ENCODE peak calls at places on chromosomes 16 and 17, in four cellular contexts. A, L, Q and S are unnamed samples.

GRCh38 chr16:24848065-24848464 is 2.3 kb downstream of the SLC5A11 start:
- DNase-seq in A (no peak), L (no peak), Q (peak; percentile 20), S (no peak)

GRCh38 chr16:21598676-21599157 is 660 bp upstream of the METTL9 start:
- DNase-seq in A (no peak), L (peak; percentile 42), Q (no peak), S (no peak)

GRCh38 chr16:19188406-19188805 is 20.4 kb downstream of the SYT17 start:
- DNase-seq in A (no peak), L (no peak), Q (no peak), S (no peak)

GRCh38 chr17:7842380-7842949 is 8.4 kb downstream of the KDM6B start:
- DNase-seq in A (no peak), L (no peak), Q (peak; percentile 85), S (peak; percentile 91)

GRCh38 chr16:70582280-70582978 is 58.8 kb downstream of the SF3B3 start:
- DNase-seq in A (no peak), L (peak; percentile 45), Q (no peak), S (no peak)

GRCh38 chr17:72838068-72838467 is 254.4 kb downstream of the SLC39A11 start:
- DNase-seq in A (no peak), L (no peak), Q (no peak), S (no peak)

GRCh38 chr16:49441366-49441780 is 67.8 kb downstream of the C16orf78 start:
- DNase-seq in A (no peak), L (peak; percentile 79), Q (no peak), S (no peak)

GRCh38 chr17:4558311-4558972 is 1.9 kb downstream of the GGT6 start:
- DNase-seq in A (no peak), L (no peak), Q (no peak), S (no peak)

GRCh38 chr17:1709403-1709891 is 730 bp downstream of the TLCD2 start:
- DNase-seq in A (no peak), L (peak; percentile 35), Q (no peak), S (no peak)

GRCh38 chr17:12536472-12536871 is 129.2 kb upstream of the MYOCD start:
- DNase-seq in A (no peak), L (no peak), Q (no peak), S (no peak)

GRCh38 chr16:89845417-89845816 is 17.1 kb downstream of the SPIRE2 start:
- DNase-seq in A (no peak), L (no peak), Q (no peak), S (no peak)

GRCh38 chr16:68264128-68265077 is at the start of gene SLC7A6:
- DNase-seq in A (no peak), L (peak; percentile 81), Q (peak; percentile 85), S (peak; percentile 88)

GRCh38 chr17:46766493-46767491 is 51.7 kb downstream of the WNT3 start:
- DNase-seq in A (no peak), L (no peak), Q (no peak), S (peak; percentile 65)

GRCh38 chr17:72110231-72110952 is 10.4 kb upstream of the SOX9 start:
- DNase-seq in A (no peak), L (peak; percentile 35), Q (no peak), S (no peak)

GRCh38 chr16:67930191-67930590 is 1.5 kb downstream of the CTRL start:
- DNase-seq in A (no peak), L (no peak), Q (peak; percentile 61), S (peak; percentile 59)

GRCh38 chr16:57089406-57089805 is 3.0 kb upstream of the CPNE2 start:
- DNase-seq in A (no peak), L (no peak), Q (no peak), S (no peak)

GRCh38 chr17:41651625-41652460 is 27.5 kb upstream of the KRT17 start:
- DNase-seq in A (no peak), L (no peak), Q (peak; percentile 75), S (no peak)

GRCh38 chr17:3602499-3602898 is 6.7 kb downstream of the TRPV1 start:
- DNase-seq in A (peak; percentile 15), L (peak; percentile 94), Q (no peak), S (no peak)

GRCh38 chr17:45729284-45729907 is 54.7 kb upstream of the CRHR1 start:
- DNase-seq in A (no peak), L (no peak), Q (no peak), S (no peak)

GRCh38 chr17:1764274-1764673 is 2.4 kb downstream of the SERPINF1 start:
- DNase-seq in A (no peak), L (no peak), Q (peak; percentile 93), S (peak; percentile 90)

GRCh38 chr16:87560428-87561199 is 41.7 kb upstream of the JPH3 start:
- DNase-seq in A (no peak), L (peak; percentile 93), Q (no peak), S (peak; percentile 86)

GRCh38 chr17:45224671-45225050 is 3.0 kb downstream of the FMNL1 start:
- DNase-seq in A (no peak), L (no peak), Q (no peak), S (no peak)

GRCh38 chr17:52158450-52159042 is at the start of gene CA10:
- DNase-seq in A (no peak), L (peak; percentile 91), Q (no peak), S (no peak)

GRCh38 chr16:29011112-29011511 is 26.3 kb downstream of the LAT start:
- DNase-seq in A (no peak), L (peak; percentile 78), Q (no peak), S (no peak)

GRCh38 chr17:65018612-65019290 is 37.8 kb downstream of the GNA13 start:
- DNase-seq in A (no peak), L (no peak), Q (no peak), S (no peak)

GRCh38 chr17:69356625-69357024 is 29.7 kb upstream of the ABCA5 start:
- DNase-seq in A (no peak), L (no peak), Q (no peak), S (no peak)

GRCh38 chr16:56710181-56710737 is 19.7 kb upstream of the NUP93 start:
- DNase-seq in A (no peak), L (no peak), Q (no peak), S (no peak)

GRCh38 chr16:24858219-24859041 is 12.7 kb downstream of the SLC5A11 start:
- DNase-seq in A (no peak), L (peak; percentile 84), Q (peak; percentile 53), S (no peak)

GRCh38 chr16:89175280-89176146 is 4.0 kb downstream of the CDH15 start:
- DNase-seq in A (no peak), L (no peak), Q (no peak), S (no peak)

GRCh38 chr16:47142469-47143328 is 1.0 kb downstream of the NETO2 start:
- DNase-seq in A (no peak), L (peak; percentile 28), Q (no peak), S (no peak)

GRCh38 chr17:9484789-9485188 is 90.8 kb downstream of the STX8 start:
- DNase-seq in A (no peak), L (no peak), Q (no peak), S (no peak)

GRCh38 chr16:55569025-55569424 is 2.5 kb downstream of the CAPNS2 start:
- DNase-seq in A (no peak), L (no peak), Q (peak; percentile 30), S (no peak)

GRCh38 chr16:31131841-31132271 is 3.7 kb downstream of the PRSS8 start:
- DNase-seq in A (no peak), L (no peak), Q (no peak), S (no peak)

GRCh38 chr17:50177476-50177875 is 11.7 kb downstream of the SGCA start:
- DNase-seq in A (no peak), L (no peak), Q (no peak), S (no peak)

GRCh38 chr17:50176559-50177471 is 11.0 kb downstream of the SGCA start:
- DNase-seq in A (no peak), L (no peak), Q (no peak), S (no peak)

GRCh38 chr17:50180593-50180992 is 14.8 kb downstream of the SGCA start:
- DNase-seq in A (no peak), L (no peak), Q (no peak), S (no peak)

GRCh38 chr17:50180066-50180465 is 14.3 kb downstream of the SGCA start:
- DNase-seq in A (no peak), L (no peak), Q (no peak), S (no peak)

GRCh38 chr17:50177983-50178834 is 12.4 kb downstream of the SGCA start:
- DNase-seq in A (peak; percentile 41), L (peak; percentile 80), Q (peak; percentile 95), S (no peak)
- H3K4me3 ChIP-seq in A (peak overlapping the region; percentile 8), L (peak overlapping the region; percentile 49), Q (peak overlapping the region; percentile 1), S (no peak overlapping the region)

GRCh38 chr17:82148011-82148410 is 50.0 kb upstream of the FASN start:
- DNase-seq in A (no peak), L (no peak), Q (no peak), S (no peak)

GRCh38 chr17:82151106-82151957 is 53.3 kb upstream of the FASN start:
- DNase-seq in A (no peak), L (no peak), Q (no peak), S (no peak)

GRCh38 chr17:82148997-82149396 is 51.0 kb upstream of the FASN start:
- DNase-seq in A (no peak), L (no peak), Q (no peak), S (no peak)

GRCh38 chr17:82152114-82152513 is 54.1 kb upstream of the FASN start:
- DNase-seq in A (no peak), L (no peak), Q (no peak), S (no peak)

DNA sequence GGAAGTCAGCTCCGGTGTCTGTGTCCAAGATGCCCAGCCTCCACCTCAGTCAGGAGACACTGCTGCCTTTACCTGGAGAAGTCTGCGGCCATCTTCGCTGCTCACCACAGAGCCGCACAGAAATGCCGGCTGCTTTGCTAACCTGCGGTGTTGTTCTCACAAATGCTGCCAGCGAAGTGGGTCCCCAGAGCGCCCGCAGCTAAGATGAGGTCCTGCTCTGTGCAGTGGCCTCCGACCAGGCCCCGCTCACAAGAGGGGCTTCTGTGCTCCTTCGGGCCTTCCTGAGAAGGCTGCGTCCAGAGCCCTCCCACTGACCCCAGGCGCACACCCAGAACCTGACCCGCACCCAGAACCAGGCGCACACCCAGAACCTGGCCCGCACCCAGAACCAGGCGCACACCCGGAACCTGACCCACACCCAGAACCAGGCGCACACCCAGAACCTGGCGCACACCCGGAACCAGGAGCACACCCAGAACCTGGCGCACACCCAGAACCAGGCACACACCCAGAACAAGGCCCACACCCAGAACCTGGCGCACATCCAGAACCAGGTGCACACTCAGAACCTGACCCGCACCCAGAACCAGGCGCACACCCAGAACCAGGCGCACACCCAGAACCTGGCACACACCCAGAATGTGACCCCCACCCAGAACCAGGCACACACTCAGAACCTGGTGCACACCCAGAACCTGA is 51.5 kb upstream of the FASN start:
- DNase-seq in A (no peak), L (no peak), Q (no peak), S (no peak)
- H3K4me1 ChIP-seq in A (peaks cover 5% of the 10 kb centered on the region), L (no peaks in the 10 kb centered on the region), Q (no peaks in the 10 kb centered on the region), S (peaks cover 26% of the 10 kb centered on the region)

GRCh38 chr17:68101075-68101991 is 65.8 kb downstream of the KPNA2 start:
- DNase-seq in A (peak; percentile 45), L (peak; percentile 96), Q (peak; percentile 97), S (peak; percentile 96)
- TF ChIP-seq POLR2AphosphoS5 in A (peak; percentile 46), L (peak; percentile 75), Q (peak; percentile 92), S (peak; percentile 79)

GRCh38 chr16:73056911-73057310 is 9.0 kb upstream of the ZFHX3 start:
- DNase-seq in A (no peak), L (peak; percentile 3), Q (no peak), S (no peak)
- H3K4me3 ChIP-seq in A (peak overlapping the region; percentile 60), L (peak overlapping the region; percentile 60), Q (peak overlapping the region; percentile 96), S (peak overlapping the region; percentile 84)

GRCh38 chr16:85381738-85382592 is 231.2 kb upstream of the GSE1 start:
- DNase-seq in A (no peak), L (no peak), Q (peak; percentile 75), S (peak; percentile 67)
- H3K4me1 ChIP-seq in A (peaks cover 15% of the 10 kb centered on the region), L (no peaks in the 10 kb centered on the region), Q (peaks cover 70% of the 10 kb centered on the region), S (peaks cover 89% of the 10 kb centered on the region)